ENCODE peak calls at places on chromosomes 5 and 9, in six cellular contexts. Q is HepG2, D is K562, L is H1, K is GM12891, N is GM12878. H is an unnamed sample.

GRCh38 chr9:77020438-77021264 is 1.2 kb downstream of the FOXB2 start:
- DNase-seq in Q (no peak), D (no peak), L (no peak), K (no peak), N (no peak), H (no peak)

GRCh38 chr5:113502073-113502472 is 11.4 kb upstream of the YTHDC2 start:
- DNase-seq in Q (no peak), D (no peak), L (no peak), K (no peak), N (no peak), H (no peak)

GRCh38 chr9:79000218-79001002 is 571.4 kb upstream of the TLE4 start:
- DNase-seq in Q (no peak), D (no peak), L (no peak), K (no peak), N (no peak), H (no peak)

GRCh38 chr9:76151267-76151666 is 243.0 kb downstream of the RFK start:
- DNase-seq in Q (no peak), D (no peak), L (no peak), K (no peak), N (no peak), H (no peak)

GRCh38 chr5:107047048-107047447 is 623.7 kb downstream of the EFNA5 start:
- DNase-seq in Q (no peak), D (no peak), L (no peak), K (no peak), N (no peak), H (no peak)

GRCh38 chr9:131500377-131500776 is 2.3 kb upstream of the POMT1 start:
- DNase-seq in Q (no peak), D (no peak), L (no peak), K (no peak), N (no peak), H (no peak)

GRCh38 chr5:53343187-53343586 is 137.2 kb upstream of the FST start:
- DNase-seq in Q (no peak), D (no peak), L (no peak), K (no peak), N (no peak), H (no peak)

GRCh38 chr9:129944501-129945116 is 98.4 kb downstream of the FNBP1 start:
- DNase-seq in Q (no peak), D (no peak), L (no peak), K (no peak), N (no peak), H (no peak)

GRCh38 chr9:34590376-34591090 is 1.0 kb upstream of the CNTFR start:
- DNase-seq in Q (no peak), D (no peak), L (no peak), K (no peak), N (no peak), H (no peak)

GRCh38 chr9:134655591-134656333 is 14.2 kb downstream of the COL5A1 start:
- DNase-seq in Q (no peak), D (no peak), L (no peak), K (no peak), N (no peak), H (no peak)

GRCh38 chr5:103587185-103587748 is 24.7 kb upstream of the NUDT12 start:
- DNase-seq in Q (peak; percentile 9), D (peak; percentile 28), L (no peak), K (no peak), N (no peak), H (no peak)

GRCh38 chr5:143074414-143074996 is 304.3 kb downstream of the ARHGAP26 start:
- DNase-seq in Q (no peak), D (no peak), L (no peak), K (no peak), N (no peak), H (no peak)

DNA sequence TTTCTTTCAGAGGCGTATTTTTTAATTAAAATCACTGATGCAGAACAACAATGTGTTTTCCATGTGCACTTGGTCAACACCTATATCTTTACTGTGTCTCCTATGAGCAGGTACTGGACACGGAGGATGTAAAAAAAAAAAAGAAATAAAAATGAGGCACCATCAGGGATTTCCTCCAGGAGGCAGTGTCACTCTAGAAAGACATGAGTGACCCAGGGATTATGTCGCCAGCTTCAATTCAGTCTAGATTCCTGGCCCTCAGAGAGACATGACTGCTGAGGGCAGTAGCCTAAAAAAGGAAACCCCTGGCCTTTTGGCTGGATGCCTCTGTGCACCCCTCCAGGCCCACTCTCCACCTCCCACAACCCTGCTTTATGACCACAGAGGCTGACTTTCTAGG is 18.3 kb upstream of the IL33 start:
- DNase-seq in Q (peak; percentile 31), D (peak; percentile 9), L (no peak), K (no peak), N (no peak), H (no peak)
- TF ChIP-seq TAF1 in Q (no peak), D (no peak), L (no peak), K (no peak), N (no peak), H (no peak)

DNA sequence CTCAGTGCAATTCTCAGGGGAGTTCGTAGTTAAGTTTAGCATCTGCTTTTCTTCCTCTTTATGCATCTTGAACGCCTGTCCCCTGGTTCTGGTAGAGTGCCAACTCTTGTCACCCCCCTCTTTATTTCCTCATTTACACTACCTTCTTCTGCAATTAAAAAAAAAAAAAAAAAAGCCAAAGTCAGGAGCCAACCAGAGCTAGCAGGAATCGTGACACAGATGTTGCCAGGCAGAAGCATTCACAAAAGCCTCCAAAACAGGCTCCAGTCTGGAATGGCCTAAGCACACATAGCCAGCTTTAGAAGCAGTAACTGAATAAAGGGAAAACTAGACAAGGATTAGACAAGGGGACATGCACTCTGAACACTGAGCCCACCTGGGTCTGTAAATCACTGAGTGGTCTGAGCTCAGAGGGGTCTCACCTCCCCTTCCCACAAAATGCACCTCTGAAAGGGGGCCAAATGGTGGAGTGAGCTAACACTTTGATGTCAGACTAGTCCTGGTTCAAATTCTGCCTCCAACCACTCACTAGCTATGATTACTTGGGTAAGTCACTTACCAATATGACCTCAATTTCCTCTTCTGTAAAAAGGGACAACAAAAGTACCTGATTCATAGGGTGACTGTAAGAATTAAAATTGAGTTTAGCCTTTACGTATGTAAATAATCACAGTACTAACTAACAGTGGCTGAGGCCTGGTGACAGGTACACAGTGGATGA is 2.0 kb downstream of the CD74 start:
- DNase-seq in Q (peak; percentile 59), D (peak; percentile 42), L (no peak), K (no peak), N (peak; percentile 71), H (no peak)
- TF ChIP-seq POLR2A in Q (no peak), D (no peak), L (no peak), K (peak; percentile 95), N (peak; percentile 82), H (peak; percentile 90)

GRCh38 chr5:124746916-124747769 is 704 bp upstream of the ZNF608 start:
- DNase-seq in Q (peak; percentile 57), D (peak; percentile 33), L (no peak), K (no peak), N (peak; percentile 66), H (no peak)
- TF ChIP-seq POLR2AphosphoS5 in Q (no peak), D (no peak), L (no peak), K (no peak), N (peak; percentile 14), H (no peak)

DNA sequence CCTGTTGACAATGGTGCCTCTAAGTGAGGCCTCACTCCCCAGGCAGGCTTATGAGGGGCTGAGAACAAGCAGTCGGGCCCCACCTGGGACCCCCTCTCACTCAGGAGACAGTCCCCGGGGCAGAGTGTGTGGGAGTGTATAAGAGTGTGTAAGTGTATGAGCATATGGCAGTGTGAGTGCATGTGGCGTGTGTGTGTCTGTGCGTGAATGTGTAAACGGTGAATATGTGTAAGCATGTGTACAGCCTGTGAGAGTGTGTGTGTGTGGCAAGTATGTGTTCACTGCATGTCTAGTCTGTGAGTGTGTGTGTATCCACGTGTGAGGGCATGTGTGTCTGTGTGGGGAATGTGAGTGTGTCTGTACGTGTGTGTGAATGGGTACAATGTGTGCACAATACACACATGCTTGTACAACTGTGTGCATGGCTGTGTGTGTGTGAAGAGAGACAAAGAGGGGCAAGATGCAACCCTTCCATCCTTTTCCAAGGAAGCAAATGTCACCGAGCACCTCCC is 88.0 kb upstream of the SMIM23 start:
- DNase-seq in Q (no peak), D (no peak), L (no peak), K (no peak), N (no peak), H (no peak)
- TF ChIP-seq TAF1 in Q (no peak), D (no peak), L (no peak), K (no peak), N (no peak), H (no peak)

GRCh38 chr9:25427898-25428297 is 250.3 kb downstream of the TUSC1 start:
- DNase-seq in Q (no peak), D (no peak), L (no peak), K (no peak), N (no peak), H (no peak)
- TF ChIP-seq POLR2A in Q (no peak), D (no peak), L (no peak), K (no peak), N (no peak), H (no peak)

GRCh38 chr5:14614490-14614889 is 32.9 kb downstream of the OTULINL start:
- DNase-seq in Q (no peak), D (no peak), L (no peak), K (no peak), N (no peak), H (no peak)
- TF ChIP-seq POLR2AphosphoS5 in Q (no peak), D (no peak), L (no peak), K (no peak), N (no peak), H (no peak)